ENCODE peak calls at places on chromosomes 12 and 14, in four cellular contexts. C is fibroblast of the aortic adventitia, J is gastrocnemius medialis, N is germinal center. H is an unnamed sample.

GRCh38 chr12:118164798-118165486 is 29.0 kb downstream of the PEBP1 start:
- DNase-seq in C (peak; percentile 38), J (no peak), N (no peak), H (peak; percentile 12)

GRCh38 chr12:80643961-80644360 is 63.5 kb upstream of the MYF6 start:
- DNase-seq in C (no peak), J (no peak), N (no peak), H (no peak)

GRCh38 chr14:45526715-45527549 is 273.9 kb upstream of the MIS18BP1 start:
- DNase-seq in C (no peak), J (no peak), N (peak; percentile 2), H (no peak)

GRCh38 chr12:14638066-14638465 is 58.3 kb downstream of the GUCY2C start:
- DNase-seq in C (no peak), J (no peak), N (no peak), H (peak; percentile 61)

GRCh38 chr12:113766133-113766879 is 199.8 kb downstream of the RBM19 start:
- DNase-seq in C (no peak), J (no peak), N (no peak), H (no peak)

GRCh38 chr14:22650046-22650739 is 6.0 kb upstream of the OR6J1 start:
- DNase-seq in C (no peak), J (no peak), N (no peak), H (no peak)

GRCh38 chr12:83210933-83211332 is 524.2 kb downstream of the TMTC2 start:
- DNase-seq in C (no peak), J (no peak), N (no peak), H (no peak)

GRCh38 chr14:97603201-97603600 is 806.0 kb downstream of the VRK1 start:
- DNase-seq in C (no peak), J (no peak), N (no peak), H (no peak)

GRCh38 chr14:54498095-54498531 is 9.3 kb upstream of the GMFB start:
- DNase-seq in C (no peak), J (no peak), N (no peak), H (no peak)

GRCh38 chr12:99130808-99131538 is 485.9 kb downstream of the APAF1 start:
- DNase-seq in C (no peak), J (no peak), N (no peak), H (no peak)

GRCh38 chr12:70367268-70368141 is 1.4 kb downstream of the KCNMB4 start:
- DNase-seq in C (peak; percentile 15), J (no peak), N (no peak), H (no peak)

GRCh38 chr14:61154606-61155005 is 126.5 kb downstream of the TMEM30B start:
- DNase-seq in C (no peak), J (no peak), N (no peak), H (no peak)

GRCh38 chr12:106106892-106107291 is 31.9 kb downstream of the NUAK1 start:
- DNase-seq in C (no peak), J (peak; percentile 41), N (no peak), H (peak; percentile 63)

GRCh38 chr14:22052795-22053194 is 379.2 kb upstream of the OR4E1 start:
- DNase-seq in C (no peak), J (no peak), N (no peak), H (no peak)

H was measured in fibroblast of gingiva.